ENCODE peak calls at places on chromosomes 5 and 9, in eight cellular contexts. Q, V, M, R, K, L, I and U are unnamed samples.

GRCh38 chr5:172454355-172455086 is at the start of gene SH3PXD2B:
- DNase-seq in Q (no peak), K (peak), L (peak), V (peak), R (peak), M (no peak), I (peak), U (peak)

GRCh38 chr9:92196909-92197308 is 81.7 kb upstream of the SPTLC1 start:
- DNase-seq in V (peak), I (no peak), L (no peak), Q (no peak), R (no peak), K (peak), M (no peak), U (no peak)

GRCh38 chr9:114038724-114039313 is 39.3 kb downstream of the AMBP start:
- DNase-seq in R (no peak), I (no peak), M (peak), V (no peak), L (no peak), Q (no peak), K (no peak), U (no peak)

GRCh38 chr5:77772729-77773128 is 3.4 kb downstream of the TBCA start:
- DNase-seq in K (no peak), R (no peak), V (no peak), L (no peak), Q (no peak), M (no peak), I (no peak), U (no peak)

GRCh38 chr5:21159526-21160059 is 1171.6 kb upstream of the CDH18 start:
- DNase-seq in Q (no peak), L (no peak), R (no peak), I (no peak), K (peak), V (no peak), M (no peak), U (no peak)

GRCh38 chr9:17810728-17811634 is 232.1 kb downstream of the SH3GL2 start:
- DNase-seq in M (no peak), K (peak), L (no peak), I (peak), V (peak), Q (peak), R (peak), U (peak)

GRCh38 chr9:101601904-101602765 is 7.4 kb upstream of the PPP3R2 start:
- DNase-seq in R (peak), K (peak), M (peak), V (peak), I (peak), L (no peak), Q (peak), U (peak)

GRCh38 chr5:69285448-69286116 is 47.0 kb downstream of the CCDC125 start:
- DNase-seq in I (peak), L (no peak), Q (no peak), M (no peak), V (peak), R (no peak), K (peak), U (no peak)

GRCh38 chr5:180391276-180391675 is 38.1 kb upstream of the GFPT2 start:
- DNase-seq in V (no peak), K (no peak), R (no peak), I (no peak), L (no peak), Q (no peak), M (no peak), U (peak)

GRCh38 chr5:10564838-10565784 is 1.2 kb downstream of the ANKRD33B start:
- DNase-seq in R (no peak), Q (no peak), M (no peak), L (no peak), I (no peak), V (peak), K (no peak), U (no peak)

GRCh38 chr9:121819511-121820231 is 168.2 kb downstream of the DAB2IP start:
- DNase-seq in Q (no peak), M (no peak), V (peak), K (peak), L (no peak), R (no peak), I (peak), U (no peak)

GRCh38 chr5:150101019-150101418 is 14.7 kb upstream of the CSF1R start:
- DNase-seq in R (no peak), I (no peak), L (no peak), K (no peak), Q (no peak), M (peak), V (no peak), U (no peak)

GRCh38 chr9:38024036-38024681 is 44.9 kb downstream of the SHB start:
- DNase-seq in L (no peak), V (peak), Q (peak), K (peak), M (no peak), R (no peak), I (peak), U (no peak)

GRCh38 chr5:1707467-1707866 is 92.2 kb downstream of the MRPL36 start:
- DNase-seq in I (no peak), R (no peak), M (no peak), K (no peak), Q (no peak), V (no peak), L (no peak), U (peak)

GRCh38 chr5:130885718-130886117 is 279.3 kb downstream of the HINT1 start:
- DNase-seq in R (no peak), Q (no peak), I (no peak), K (no peak), L (no peak), M (no peak), V (no peak), U (no peak)

GRCh38 chr5:1316588-1316902 is 21.7 kb upstream of the TERT start:
- DNase-seq in M (no peak), L (no peak), R (no peak), I (no peak), Q (no peak), K (no peak), V (no peak), U (no peak)

GRCh38 chr5:132046915-132047314 is 13.5 kb upstream of the IL3 start:
- DNase-seq in Q (no peak), R (no peak), I (no peak), L (no peak), K (no peak), V (no peak), M (peak), U (no peak)

GRCh38 chr5:141512390-141513020 is 23.6 kb downstream of the PCDHGC5 start:
- DNase-seq in V (peak), K (peak), Q (no peak), R (peak), I (peak), M (no peak), L (peak), U (peak)

GRCh38 chr5:6525910-6526309 is 77.3 kb downstream of the UBE2QL1 start:
- DNase-seq in Q (no peak), K (peak), L (no peak), I (no peak), R (peak), V (no peak), M (no peak), U (peak)

GRCh38 chr5:163978897-163979296 is 473.5 kb downstream of the MAT2B start:
- DNase-seq in V (no peak), I (no peak), M (no peak), R (peak), K (no peak), L (no peak), Q (no peak), U (no peak)

GRCh38 chr5:126836778-126837177 is 59.8 kb downstream of the LMNB1 start:
- DNase-seq in M (no peak), L (no peak), Q (no peak), R (no peak), K (no peak), V (no peak), I (no peak), U (no peak)

GRCh38 chr5:57937025-57937424 is 454.4 kb upstream of the ACTBL2 start:
- DNase-seq in Q (peak), M (no peak), K (peak), R (no peak), L (no peak), I (no peak), V (peak), U (no peak)

GRCh38 chr5:80255425-80255751 is 460 bp downstream of the SERINC5 start:
- DNase-seq in K (peak), Q (no peak), L (peak), M (no peak), I (peak), R (peak), V (peak), U (no peak)

GRCh38 chr9:129946596-129946995 is 96.4 kb downstream of the FNBP1 start:
- DNase-seq in I (no peak), Q (no peak), L (no peak), M (no peak), R (no peak), K (no peak), V (no peak), U (no peak)

GRCh38 chr5:6829150-6829784 is 116.0 kb downstream of the TENT4A start:
- DNase-seq in K (peak), M (peak), V (no peak), L (no peak), R (no peak), I (no peak), Q (no peak), U (peak)

GRCh38 chr9:38309324-38310195 is 82.9 kb upstream of the ALDH1B1 start:
- DNase-seq in R (no peak), K (peak), V (peak), M (no peak), I (peak), Q (no peak), L (no peak), U (no peak)

GRCh38 chr5:139668924-139669680 is 21.0 kb downstream of the CXXC5 start:
- DNase-seq in I (no peak), M (no peak), Q (no peak), K (no peak), R (no peak), L (no peak), V (no peak), U (no peak)

GRCh38 chr9:84145780-84146179 is 165.2 kb downstream of the RMI1 start:
- DNase-seq in I (no peak), M (no peak), V (no peak), R (no peak), L (no peak), K (no peak), Q (no peak), U (no peak)

GRCh38 chr5:104385901-104386300 is 823.3 kb upstream of the NUDT12 start:
- DNase-seq in V (peak), Q (no peak), I (no peak), M (no peak), K (no peak), L (no peak), R (no peak), U (no peak)

GRCh38 chr5:138082033-138082432 is 1.8 kb upstream of the WNT8A start:
- DNase-seq in R (no peak), Q (no peak), M (no peak), K (no peak), I (no peak), L (no peak), V (no peak), U (no peak)
- TF ChIP-seq CTCF in R (no peak), Q (no peak), M (no peak), K (no peak), I (no peak), L (no peak), V (no peak), U (no peak)

GRCh38 chr5:55226934-55227737 is at the start of gene MCIDAS:
- DNase-seq in V (peak), Q (no peak), M (peak), K (peak), R (peak), I (no peak), L (peak), U (peak)
- TF ChIP-seq CTCF in V (no peak), Q (no peak), M (no peak), K (no peak), R (peak), I (peak), L (peak), U (peak)

DNA sequence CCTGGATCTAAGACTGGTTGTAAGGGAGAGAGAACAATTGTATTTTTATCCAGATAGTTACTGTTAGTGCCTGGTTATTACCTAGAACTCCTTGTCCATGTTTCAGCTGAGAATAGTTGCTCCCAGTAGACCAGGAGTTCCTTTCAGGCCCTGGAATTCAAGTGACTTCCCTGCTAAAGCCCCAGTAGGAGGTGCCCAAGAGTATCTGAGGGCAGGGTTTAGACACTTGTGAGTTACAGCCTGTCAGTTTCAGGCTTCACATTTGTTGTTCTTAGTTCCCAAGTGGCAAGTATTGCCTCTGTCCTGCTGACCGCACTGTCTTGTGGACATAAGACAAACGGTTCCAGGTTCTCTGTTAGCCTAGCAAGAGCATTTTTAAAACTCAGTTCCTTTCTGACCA is 743.9 kb upstream of the SEMA6A start:
- DNase-seq in K (no peak), R (no peak), I (no peak), Q (no peak), V (no peak), M (no peak), L (no peak), U (no peak)
- TF ChIP-seq CTCF in K (no peak), R (no peak), I (no peak), Q (no peak), V (no peak), M (no peak), L (no peak), U (no peak)

DNA sequence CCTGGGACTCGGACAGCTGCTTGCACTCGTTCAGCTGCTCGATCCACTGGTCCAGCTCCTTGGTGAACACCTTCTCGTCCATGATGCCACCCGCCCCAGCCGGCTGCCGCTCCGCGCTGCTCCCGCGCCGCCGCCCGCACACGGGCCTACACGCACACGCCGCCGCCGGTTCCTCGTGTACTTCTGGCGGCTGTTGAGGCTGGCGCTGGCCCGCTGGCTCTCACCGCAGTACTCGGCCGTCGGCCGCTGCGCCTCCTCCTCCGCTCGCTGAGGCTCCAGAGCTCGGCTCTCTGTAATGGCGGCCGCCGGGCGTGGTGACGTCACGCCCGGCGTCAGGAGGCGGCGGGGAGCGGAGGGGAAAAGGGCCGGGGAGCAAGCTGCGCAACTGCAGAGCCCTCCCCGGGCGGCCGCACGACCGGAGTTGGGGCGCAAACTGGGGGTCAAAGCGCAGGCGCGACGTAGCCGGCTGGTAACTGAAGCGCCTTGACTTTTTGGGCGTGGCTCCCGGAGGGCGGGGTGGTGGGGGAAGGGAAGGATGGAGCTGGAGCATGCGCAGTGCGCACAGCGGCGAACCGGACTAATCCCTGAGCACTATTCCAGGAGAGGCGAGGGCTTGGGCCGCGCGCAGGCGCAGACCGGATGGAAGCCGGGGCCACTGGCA is at the start of gene PPP2CA:
- DNase-seq in M (peak), K (peak), V (peak), L (peak), Q (peak), I (peak), R (peak), U (peak)
- TF ChIP-seq CTCF in M (no peak), K (no peak), V (no peak), L (no peak), Q (no peak), I (no peak), R (peak), U (no peak)

DNA sequence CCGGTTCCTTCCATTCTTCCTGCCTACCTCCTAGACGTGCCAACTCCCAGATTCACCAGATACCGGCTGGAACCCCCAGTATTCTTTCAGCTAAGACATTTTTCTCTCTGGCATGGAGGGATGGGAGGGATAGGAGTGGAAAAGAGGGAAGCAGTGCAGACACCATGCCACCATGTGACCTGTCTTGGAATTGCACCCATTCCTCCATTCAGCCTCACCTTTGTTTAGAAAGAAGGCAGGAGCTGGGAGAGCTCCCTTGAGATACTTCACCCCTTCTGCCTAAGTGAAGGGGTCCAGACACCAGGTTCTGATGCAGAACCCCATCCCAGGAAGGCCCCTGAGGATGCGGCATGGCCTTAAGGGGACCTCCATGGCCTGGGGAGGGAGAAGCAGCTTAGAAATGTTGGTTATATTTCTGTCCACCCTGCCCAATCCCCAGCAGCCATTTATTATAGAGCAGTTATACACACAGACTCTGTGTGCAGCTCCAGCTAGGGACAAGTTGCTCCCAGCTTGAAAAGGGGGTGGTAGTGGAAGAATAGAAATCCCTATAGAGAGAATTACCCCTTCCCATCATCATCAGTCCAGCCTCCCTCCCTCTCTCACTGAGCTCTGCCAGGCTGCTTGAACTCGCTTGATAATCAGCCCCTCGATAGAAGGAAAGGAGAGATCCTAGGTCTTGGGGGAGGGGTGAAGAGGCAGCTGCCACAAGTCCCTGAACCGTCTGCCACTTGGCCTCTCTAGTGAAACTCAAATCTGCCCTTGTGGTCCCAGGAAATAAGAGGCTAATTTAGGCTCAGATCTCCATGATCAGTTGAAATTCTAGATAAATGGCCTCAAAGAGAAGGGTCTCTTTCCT is 5.1 kb downstream of the DNAJB5 start:
- DNase-seq in L (no peak), V (peak), R (peak), K (peak), Q (no peak), M (peak), I (peak), U (peak)
- TF ChIP-seq CTCF in L (peak), V (peak), R (peak), K (peak), Q (peak), M (peak), I (peak), U (no peak)